ENCODE peak calls at places on chromosomes 12 and 14, in nine cellular contexts. P is activated naive CD4-positive, alpha-beta T cell treated with Interleukin-2 at 50 U/mL for 16 hours; G is DMS 273 treated with DMSO at 0.1 percent for 48 hours; I is GDM1; K is renal cortical epithelial cell; J is A549; M is NCI-H2171 treated with DMSO at 0.1 percent for 48 hours; X is progenitor cell of endocrine pancreas; O is GM04503. T is an unnamed sample.

GRCh38 chr12:3129301-3130052 is 52.3 kb downstream of the TSPAN9 start:
- DNase-seq in P (no peak), G (no peak), I (peak), K (peak), J (no peak), M (no peak), X (no peak), O (no peak), T (no peak)

GRCh38 chr12:79140711-79141110 is 276.1 kb downstream of the SYT1 start:
- DNase-seq in P (no peak), G (no peak), I (no peak), K (no peak), J (no peak), M (no peak), X (no peak), O (no peak), T (no peak)

GRCh38 chr14:65926935-65927700 is 514.6 kb downstream of the FUT8 start:
- DNase-seq in P (no peak), G (no peak), I (no peak), K (no peak), J (no peak), M (no peak), X (no peak), O (no peak), T (no peak)

GRCh38 chr14:38339704-38340103 is 83.8 kb upstream of the CLEC14A start:
- DNase-seq in P (no peak), G (no peak), I (no peak), K (no peak), J (no peak), M (no peak), X (no peak), O (peak), T (no peak)

GRCh38 chr12:108310489-108310888 is 28.6 kb downstream of the CMKLR1 start:
- DNase-seq in P (no peak), G (no peak), I (no peak), K (no peak), J (no peak), M (no peak), X (no peak), O (no peak), T (no peak)

GRCh38 chr14:75315143-75315542 is 36.5 kb downstream of the FOS start:
- DNase-seq in P (no peak), G (no peak), I (no peak), K (no peak), J (no peak), M (no peak), X (no peak), O (no peak), T (no peak)

GRCh38 chr14:96162265-96162664 is 42.4 kb upstream of the BDKRB2 start:
- DNase-seq in P (no peak), G (no peak), I (no peak), K (no peak), J (no peak), M (no peak), X (no peak), O (no peak), T (no peak)

GRCh38 chr14:83483063-83483462 is 1949.4 kb upstream of the SEL1L start:
- DNase-seq in P (no peak), G (no peak), I (no peak), K (no peak), J (no peak), M (no peak), X (no peak), O (no peak), T (no peak)

GRCh38 chr14:81208489-81208888 is 12.3 kb downstream of the GTF2A1 start:
- DNase-seq in P (no peak), G (no peak), I (no peak), K (no peak), J (no peak), M (no peak), X (no peak), O (no peak), T (no peak)

GRCh38 chr12:124995200-124995961 is 1.9 kb downstream of the BRI3BP start:
- DNase-seq in P (no peak), G (no peak), I (no peak), K (no peak), J (no peak), M (no peak), X (no peak), O (no peak), T (no peak)

GRCh38 chr12:113056631-113057488 is at the start of gene DTX1:
- DNase-seq in P (peak), G (no peak), I (no peak), K (no peak), J (no peak), M (no peak), X (no peak), O (no peak), T (peak)

GRCh38 chr12:80087486-80088213 is 11.7 kb upstream of the OTOGL start:
- DNase-seq in P (no peak), G (no peak), I (no peak), K (no peak), J (no peak), M (no peak), X (no peak), O (no peak), T (no peak)

GRCh38 chr14:66009104-66009503 is 477.1 kb upstream of the CCDC196 start:
- DNase-seq in P (no peak), G (no peak), I (no peak), K (peak), J (peak), M (no peak), X (no peak), O (peak), T (no peak)

GRCh38 chr12:76037130-76038105 is 5.8 kb upstream of the PHLDA1 start:
- DNase-seq in P (no peak), G (peak), I (peak), K (peak), J (peak), M (peak), X (no peak), O (peak), T (no peak)

GRCh38 chr12:131941116-131941986 is 8.4 kb upstream of the EP400 start:
- DNase-seq in P (no peak), G (no peak), I (no peak), K (no peak), J (no peak), M (no peak), X (no peak), O (no peak), T (no peak)

GRCh38 chr12:24500466-24501232 is 448.3 kb downstream of the BCAT1 start:
- DNase-seq in P (no peak), G (no peak), I (no peak), K (no peak), J (no peak), M (no peak), X (no peak), O (no peak), T (no peak)

GRCh38 chr12:110694330-110694891 is 5.5 kb upstream of the HVCN1 start:
- DNase-seq in P (no peak), G (no peak), I (no peak), K (no peak), J (no peak), M (no peak), X (no peak), O (no peak), T (no peak)

GRCh38 chr14:101224356-101225115 is 321.0 kb upstream of the RTL1 start:
- DNase-seq in P (no peak), G (no peak), I (no peak), K (no peak), J (no peak), M (no peak), X (no peak), O (no peak), T (no peak)

GRCh38 chr14:89012272-89013097 is 188.0 kb downstream of the TTC8 start:
- DNase-seq in P (no peak), G (no peak), I (no peak), K (peak), J (no peak), M (no peak), X (no peak), O (no peak), T (no peak)

GRCh38 chr12:111664510-111664909 is 21.2 kb downstream of the BRAP start:
- DNase-seq in P (no peak), G (no peak), I (no peak), K (no peak), J (no peak), M (no peak), X (no peak), O (no peak), T (no peak)

GRCh38 chr12:13101854-13102375 is 1.6 kb downstream of the GSG1 start:
- DNase-seq in P (peak), G (no peak), I (no peak), K (peak), J (peak), M (peak), X (no peak), O (no peak), T (peak)

GRCh38 chr12:109818900-109819500 is 14.2 kb downstream of the TRPV4 start:
- DNase-seq in P (no peak), G (no peak), I (no peak), K (peak), J (no peak), M (peak), X (no peak), O (peak), T (no peak)

GRCh38 chr14:26926585-26926984 is 328.8 kb upstream of the NOVA1 start:
- DNase-seq in P (no peak), G (no peak), I (no peak), K (no peak), J (no peak), M (no peak), X (no peak), O (no peak), T (no peak)

GRCh38 chr14:42214981-42215491 is 608.4 kb downstream of the LRFN5 start:
- DNase-seq in P (no peak), G (no peak), I (no peak), K (peak), J (no peak), M (no peak), X (no peak), O (peak), T (no peak)

GRCh38 chr14:24322672-24323071 is 11.4 kb downstream of the LTB4R start:
- DNase-seq in P (no peak), G (no peak), I (no peak), K (no peak), J (no peak), M (no peak), X (no peak), O (no peak), T (no peak)

GRCh38 chr12:78194448-78194847 is 363.8 kb downstream of the NAV3 start:
- DNase-seq in P (no peak), G (no peak), I (no peak), K (peak), J (no peak), M (no peak), X (no peak), O (peak), T (no peak)

GRCh38 chr14:101369194-101369915 is 191.9 kb upstream of the DIO3 start:
- DNase-seq in P (no peak), G (no peak), I (no peak), K (no peak), J (no peak), M (no peak), X (no peak), O (no peak), T (no peak)

GRCh38 chr14:65164068-65164824 is 61.9 kb upstream of the MAX start:
- DNase-seq in P (peak), G (no peak), I (peak), K (peak), J (peak), M (peak), X (no peak), O (no peak), T (peak)

GRCh38 chr12:94186461-94187237 is 38.3 kb downstream of the PLXNC1 start:
- DNase-seq in P (no peak), G (no peak), I (no peak), K (peak), J (no peak), M (peak), X (peak), O (no peak), T (no peak)

GRCh38 chr12:87953257-87953860 is 75.8 kb downstream of the C12orf50 start:
- DNase-seq in P (no peak), G (peak), I (no peak), K (peak), J (peak), M (peak), X (no peak), O (no peak), T (no peak)

GRCh38 chr14:95273041-95273978 is 46.4 kb downstream of the CLMN start:
- DNase-seq in P (no peak), G (no peak), I (no peak), K (no peak), J (no peak), M (no peak), X (no peak), O (no peak), T (no peak)

GRCh38 chr12:69579029-69579428 is 6.2 kb upstream of the CCT2 start:
- DNase-seq in P (no peak), G (no peak), I (no peak), K (no peak), J (no peak), M (no peak), X (no peak), O (no peak), T (no peak)